ENCODE peak calls at places on chromosomes 2 and 18, in four cellular contexts. One of them, this sample, is unnamed.

GRCh38 chr2:100650151-100650550 is 87.4 kb downstream of the PDCL3 start:
- DNase-seq in effector CD8-positive, alpha-beta T cell: no peak
- DNase-seq in neural progenitor cell: no peak
- DNase-seq in KBM-7: no peak
- DNase-seq in this sample: no peak

GRCh38 chr18:21916594-21916993 is 176.0 kb downstream of the MIB1 start:
- DNase-seq in effector CD8-positive, alpha-beta T cell: no peak
- DNase-seq in neural progenitor cell: no peak
- DNase-seq in KBM-7: no peak
- DNase-seq in this sample: no peak

GRCh38 chr2:58950795-58951462 is 709.8 kb upstream of the FANCL start:
- DNase-seq in effector CD8-positive, alpha-beta T cell: no peak
- DNase-seq in neural progenitor cell: no peak
- DNase-seq in KBM-7: no peak
- DNase-seq in this sample: no peak

GRCh38 chr18:55384551-55385275 is 203.3 kb downstream of the TCF4 start:
- DNase-seq in effector CD8-positive, alpha-beta T cell: no peak
- DNase-seq in neural progenitor cell: peak
- DNase-seq in KBM-7: peak
- DNase-seq in this sample: peak

GRCh38 chr2:2187196-2187595 is 143.9 kb downstream of the MYT1L start:
- DNase-seq in effector CD8-positive, alpha-beta T cell: no peak
- DNase-seq in neural progenitor cell: peak
- DNase-seq in KBM-7: no peak
- DNase-seq in this sample: no peak

GRCh38 chr2:121071058-121071504 is 213.9 kb downstream of the TFCP2L1 start:
- DNase-seq in effector CD8-positive, alpha-beta T cell: no peak
- DNase-seq in neural progenitor cell: peak
- DNase-seq in KBM-7: peak
- DNase-seq in this sample: peak

GRCh38 chr2:239824051-239824694 is 201.0 kb downstream of the NDUFA10 start:
- DNase-seq in effector CD8-positive, alpha-beta T cell: no peak
- DNase-seq in neural progenitor cell: peak
- DNase-seq in KBM-7: peak
- DNase-seq in this sample: peak

GRCh38 chr2:96325038-96325883 is at the start of gene ITPRIPL1:
- DNase-seq in effector CD8-positive, alpha-beta T cell: no peak
- DNase-seq in neural progenitor cell: peak
- DNase-seq in KBM-7: peak
- DNase-seq in this sample: peak

GRCh38 chr2:159030674-159031380 is 62.4 kb downstream of the TANC1 start:
- DNase-seq in effector CD8-positive, alpha-beta T cell: no peak
- DNase-seq in neural progenitor cell: peak
- DNase-seq in KBM-7: no peak
- DNase-seq in this sample: peak